ENCODE peak calls at places on chromosomes 2 and 18, in four cellular contexts. D is mammary epithelial cell, J is K562, K is IMR-90. N is an unnamed sample. For H3K9me3, the result is how much of the 10 kb centered on the place peaks cover.

GRCh38 chr2:27606611-27607010 is 22.2 kb downstream of the CCDC121 start:
- DNase-seq in K (peak), D (no peak), J (no peak), N (peak)

GRCh38 chr18:29154196-29154757 is 977.3 kb upstream of the CDH2 start:
- DNase-seq in J (no peak), K (peak), D (peak), N (no peak)

GRCh38 chr2:238020816-238021215 is 40.0 kb upstream of the SCLY start:
- DNase-seq in K (no peak), D (no peak), J (no peak), N (no peak)

GRCh38 chr18:33755918-33756590 is 178.0 kb downstream of the ASXL3 start:
- DNase-seq in D (peak), J (no peak), K (peak), N (peak)

GRCh38 chr18:77107218-77107815 is 25.3 kb downstream of the MBP start:
- DNase-seq in J (no peak), K (no peak), D (no peak), N (no peak)

GRCh38 chr2:56169521-56169920 is 14.3 kb upstream of the CCDC85A start:
- DNase-seq in D (no peak), J (no peak), K (no peak), N (no peak)

GRCh38 chr2:239040152-239040761 is 192.4 kb downstream of the TWIST2 start:
- DNase-seq in D (no peak), K (no peak), J (no peak), N (no peak)

GRCh38 chr2:60297296-60298010 is 256.0 kb downstream of the BCL11A start:
- DNase-seq in K (no peak), J (peak), D (no peak), N (no peak)

GRCh38 chr2:100321881-100322820 is at the start of gene LONRF2:
- DNase-seq in K (no peak), J (peak), D (no peak), N (peak)

GRCh38 chr2:144325086-144325485 is 194.8 kb downstream of the ZEB2 start:
- DNase-seq in K (no peak), J (no peak), D (no peak), N (no peak)

GRCh38 chr2:100281521-100282438 is 40.5 kb downstream of the LONRF2 start:
- DNase-seq in K (no peak), J (peak), D (no peak), N (no peak)

GRCh38 chr2:171271380-171271779 is 110.7 kb upstream of the TLK1 start:
- DNase-seq in K (no peak), J (no peak), D (no peak), N (no peak)

GRCh38 chr2:209763106-209763505 is 8.5 kb upstream of the UNC80 start:
- DNase-seq in K (no peak), D (no peak), J (no peak), N (no peak)

GRCh38 chr2:10826625-10827024 is 14.0 kb upstream of the PDIA6 start:
- DNase-seq in J (no peak), K (no peak), D (no peak), N (no peak)

GRCh38 chr18:44715841-44716240 is 35.2 kb downstream of the SETBP1 start:
- DNase-seq in K (no peak), J (no peak), D (no peak), N (no peak)

GRCh38 chr2:38462121-38462634 is 85.1 kb upstream of the ATL2 start:
- DNase-seq in K (peak), D (peak), J (peak), N (peak)

GRCh38 chr2:227860116-227860724 is 11.2 kb upstream of the DAW1 start:
- DNase-seq in K (no peak), D (no peak), J (no peak), N (no peak)

GRCh38 chr18:36828157-36828629 is 609 bp downstream of the TPGS2 start:
- DNase-seq in J (no peak), K (peak), D (peak), N (peak)

GRCh38 chr18:29251681-29252080 is 1074.8 kb upstream of the CDH2 start:
- DNase-seq in D (no peak), K (no peak), J (no peak), N (no peak)

GRCh38 chr18:28152354-28152753 is 24.6 kb downstream of the CDH2 start:
- DNase-seq in D (no peak), K (no peak), J (no peak), N (no peak)

GRCh38 chr2:8550481-8550880 is 131.4 kb upstream of the ID2 start:
- DNase-seq in J (no peak), D (no peak), K (no peak), N (no peak)

GRCh38 chr2:156935611-156936010 is 321.9 kb upstream of the GALNT5 start:
- DNase-seq in J (no peak), K (no peak), D (peak), N (no peak)

GRCh38 chr2:68341583-68341982 is 21.8 kb upstream of the CNRIP1 start:
- DNase-seq in K (no peak), D (no peak), J (no peak), N (no peak)

GRCh38 chr2:176158306-176158643 is 1.2 kb downstream of the HOXD3 start:
- DNase-seq in K (no peak), D (no peak), J (no peak), N (no peak)

GRCh38 chr18:23156134-23156533 is 20.8 kb downstream of the CABLES1 start:
- DNase-seq in D (no peak), J (no peak), K (no peak), N (no peak)

GRCh38 chr2:205461678-205462665 is 220.3 kb upstream of the NRP2 start:
- DNase-seq in K (peak), J (no peak), D (no peak), N (no peak)

GRCh38 chr2:39523308-39524044 is 86.4 kb upstream of the MAP4K3 start:
- DNase-seq in D (peak), K (peak), J (no peak), N (peak)

DNA sequence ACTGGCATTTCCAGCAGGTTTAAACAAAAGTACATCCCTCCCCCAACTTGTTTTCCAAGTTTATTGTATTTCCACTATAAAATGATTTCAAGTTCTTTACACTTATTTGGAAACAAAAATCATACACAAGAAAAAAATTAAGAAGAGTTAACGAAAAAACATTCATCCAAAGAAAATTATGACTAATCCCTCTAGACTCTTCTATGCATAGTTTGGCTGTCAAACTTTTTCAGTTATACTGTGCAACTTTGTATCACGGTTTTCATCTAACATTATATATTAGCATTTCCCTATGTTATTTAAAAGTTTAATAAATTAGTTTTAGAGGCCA is 627 bp downstream of the WDCP start:
- DNase-seq in J (no peak), D (no peak), K (no peak), N (peak)
- H2AFZ ChIP-seq in J (no peak), D (no peak), K (no peak), N (peak)

DNA sequence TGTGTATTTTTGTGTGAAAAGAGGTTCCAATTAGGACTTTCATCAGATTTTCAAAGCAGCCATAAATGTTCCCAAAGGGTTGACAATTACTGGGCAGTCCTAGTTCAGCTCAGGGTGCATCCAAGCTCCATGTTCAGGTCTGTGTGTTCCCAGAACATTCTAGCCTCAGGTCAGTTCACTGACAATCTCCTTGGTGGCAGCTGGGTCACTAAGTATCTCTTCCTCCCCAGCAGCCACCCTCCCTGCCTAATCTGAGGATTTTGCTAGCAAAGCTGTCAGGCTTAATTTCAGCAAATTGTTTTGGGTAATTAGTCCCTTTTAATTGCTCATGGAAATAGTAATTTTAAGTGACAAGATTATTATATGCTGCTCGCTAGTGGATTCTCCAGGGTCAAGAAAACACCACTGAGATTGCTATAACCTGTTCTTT is 29.8 kb downstream of the UPP2 start:
- DNase-seq in K (no peak), J (no peak), D (no peak), N (no peak)
- H3K27ac ChIP-seq in K (no peak), J (no peak), D (no peak), N (no peak)

DNA sequence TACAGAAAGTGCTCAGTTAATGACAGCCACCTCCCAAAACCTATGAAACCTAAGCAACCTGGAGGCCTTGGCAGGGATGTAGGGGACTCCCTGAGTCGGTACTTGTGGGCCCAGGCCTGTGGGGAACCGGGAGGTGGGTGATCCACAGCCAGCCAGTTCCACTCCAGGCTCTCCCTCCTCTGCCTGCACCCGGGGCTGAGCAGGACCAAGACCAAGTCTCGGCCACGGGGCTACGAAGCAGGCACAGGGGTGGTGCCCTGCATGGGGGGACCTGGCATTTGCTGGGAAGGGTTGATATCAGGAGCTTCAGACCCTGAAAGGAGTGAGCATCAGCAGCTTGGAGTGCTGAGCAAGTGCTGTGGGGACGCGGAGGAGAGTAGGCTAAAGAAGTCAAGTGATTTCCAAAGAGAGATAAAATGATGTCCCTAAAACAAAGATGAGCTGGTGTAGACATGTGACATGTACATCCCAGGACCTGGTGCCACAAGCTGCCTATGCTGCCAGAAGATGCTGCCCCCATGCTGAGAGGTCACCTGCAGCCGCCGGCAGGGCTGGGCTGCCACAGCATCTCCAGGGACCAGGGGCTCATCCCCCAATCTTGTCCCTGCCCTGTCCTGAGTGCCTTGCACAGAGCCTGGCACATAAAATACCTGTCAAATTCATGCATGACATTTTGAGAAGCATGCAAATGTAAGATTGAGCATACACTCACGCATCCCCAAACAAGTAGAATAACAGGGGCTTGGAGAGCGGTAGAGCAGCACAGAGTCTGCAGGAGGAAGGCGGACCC is 21.5 kb downstream of the KCNIP3 start:
- DNase-seq in J (no peak), D (no peak), K (no peak), N (no peak)
- H3K9me3 ChIP-seq in J (under half), D (under half), K (under half), N (under half)

GRCh38 chr18:55587341-55588000 is 521 bp downstream of the TCF4 start:
- DNase-seq in J (peak), K (peak), D (peak), N (peak)

GRCh38 chr18:55588876-55589595 is 1.0 kb upstream of the TCF4 start:
- DNase-seq in J (no peak), K (peak), D (peak), N (peak)

GRCh38 chr18:55589625-55590291 is 1.8 kb upstream of the TCF4 start:
- DNase-seq in K (peak), J (peak), D (peak), N (peak)

GRCh38 chr18:55586841-55587240 is 1.2 kb downstream of the TCF4 start:
- DNase-seq in K (peak), D (no peak), J (no peak), N (peak)

GRCh38 chr18:55588001-55588875 is at the start of gene TCF4:
- DNase-seq in J (peak), K (peak), D (peak), N (peak)
- H2AFZ ChIP-seq in J (peak), K (peak), D (peak), N (peak)

DNA sequence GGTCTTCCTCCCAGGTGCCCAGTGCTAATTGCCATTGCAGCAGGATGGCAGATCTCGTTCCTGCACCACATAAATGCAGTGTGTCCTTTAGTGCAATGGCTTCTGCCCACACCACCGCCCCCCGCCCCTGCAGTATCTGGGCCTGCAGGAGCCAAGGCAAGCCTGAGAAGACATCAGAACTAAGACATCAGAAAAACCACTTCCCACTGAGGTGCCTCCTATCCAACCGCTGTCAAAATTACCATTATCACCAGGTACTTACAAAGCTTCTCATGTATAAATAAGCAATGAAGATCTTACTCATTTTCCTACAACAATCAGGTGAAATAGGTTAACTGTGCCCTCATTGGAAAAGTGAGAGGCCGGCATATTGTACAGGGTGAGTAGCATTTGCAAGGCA is 228.8 kb downstream of the FBXO15 start:
- DNase-seq in K (no peak), J (no peak), D (no peak), N (no peak)
- H3K27ac ChIP-seq in K (no peak), J (no peak), D (no peak), N (no peak)

DNA sequence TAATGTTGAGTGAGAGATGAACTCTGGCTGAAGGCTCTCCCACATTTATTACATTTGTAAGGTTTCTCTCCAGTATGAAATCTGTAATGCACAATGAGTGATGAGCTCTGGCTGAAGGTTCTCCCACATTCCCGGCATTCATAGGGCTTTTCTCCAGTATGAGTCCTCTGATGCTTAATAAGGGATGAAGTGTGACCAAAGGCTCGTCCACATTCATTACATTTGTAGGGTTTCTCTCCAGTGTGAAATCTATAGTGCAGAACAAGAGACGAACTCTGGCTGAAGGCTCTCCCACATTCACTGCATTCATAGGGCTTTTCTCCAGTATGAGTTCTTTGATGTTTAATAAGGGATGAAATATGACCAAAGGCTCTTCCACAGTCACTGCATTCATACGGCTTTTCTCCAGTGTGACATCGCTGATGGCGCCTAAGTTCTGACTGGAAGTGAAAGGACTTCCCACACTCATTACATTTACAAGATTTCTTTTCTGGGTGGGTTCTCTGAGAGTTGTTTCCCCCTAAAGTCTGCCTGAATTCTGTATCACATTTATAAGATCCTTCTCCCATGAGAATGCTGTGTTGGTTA is 10.2 kb downstream of the ZNF514 start:
- DNase-seq in K (no peak), D (no peak), J (no peak), N (no peak)
- H3K9me3 ChIP-seq in K (half or more), D (half or more), J (under half), N (half or more)

DNA sequence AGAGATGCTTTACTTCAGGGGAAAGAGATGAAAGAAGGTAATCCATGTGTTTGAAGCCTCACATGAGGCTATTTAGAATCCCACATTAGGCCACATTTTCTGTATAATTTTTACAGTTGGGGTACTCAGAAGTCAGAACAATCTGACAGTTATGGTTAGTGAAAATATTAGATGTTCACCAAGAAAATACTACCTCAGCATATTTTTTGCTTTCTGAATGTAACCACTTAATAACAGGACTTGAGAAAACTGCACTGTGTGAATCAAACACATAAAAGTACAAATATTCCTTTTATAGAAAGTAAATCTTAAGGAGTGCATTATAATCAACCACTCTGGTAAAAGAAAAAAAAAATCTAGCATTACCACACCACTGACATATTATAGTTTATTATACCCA is 169.3 kb downstream of the SATB2 start:
- DNase-seq in D (no peak), J (no peak), K (no peak), N (no peak)
- H2AFZ ChIP-seq in D (no peak), J (no peak), K (no peak), N (no peak)

N was measured in osteoblast.